ENCODE peak calls at places on chromosomes 6 and 20, in four cellular contexts. T, W, P and G are unnamed samples.

GRCh38 chr6:142914371-142914770 is 30.6 kb downstream of the HIVEP2 start:
- DNase-seq in T (no peak), W (no peak), P (no peak), G (no peak)

GRCh38 chr6:77264970-77265369 is 198.3 kb downstream of the HTR1B start:
- DNase-seq in T (no peak), W (no peak), P (no peak), G (no peak)

GRCh38 chr6:119482850-119483285 is 133.3 kb upstream of the MAN1A1 start:
- DNase-seq in T (no peak), W (no peak), P (no peak), G (no peak)

GRCh38 chr20:63290136-63290676 is 2.8 kb upstream of the COL20A1 start:
- DNase-seq in T (no peak), W (no peak), P (no peak), G (no peak)

GRCh38 chr20:44056010-44056698 is 130.8 kb downstream of the JPH2 start:
- DNase-seq in T (peak), W (no peak), P (peak), G (peak)

GRCh38 chr20:10986586-10986985 is 312.8 kb upstream of the JAG1 start:
- DNase-seq in T (no peak), W (no peak), P (no peak), G (no peak)

GRCh38 chr6:98641929-98642328 is 192.4 kb upstream of the POU3F2 start:
- DNase-seq in T (no peak), W (no peak), P (no peak), G (peak)

GRCh38 chr20:35618372-35619131 is 2.9 kb downstream of the SPAG4 start:
- DNase-seq in T (no peak), W (no peak), P (peak), G (no peak)

GRCh38 chr20:6940052-6940451 is 172.6 kb downstream of the BMP2 start:
- DNase-seq in T (peak), W (no peak), P (peak), G (peak)

GRCh38 chr6:150354754-150355571 is 13.8 kb upstream of the IYD start:
- DNase-seq in T (peak), W (no peak), P (no peak), G (no peak)

GRCh38 chr6:154143753-154144152 is 104.7 kb downstream of the OPRM1 start:
- DNase-seq in T (no peak), W (no peak), P (no peak), G (no peak)

GRCh38 chr20:10861619-10862018 is 187.8 kb upstream of the JAG1 start:
- DNase-seq in T (peak), W (no peak), P (no peak), G (peak)

GRCh38 chr6:104940881-104941693 is 15.8 kb upstream of the LIN28B start:
- DNase-seq in T (no peak), W (no peak), P (peak), G (peak)

GRCh38 chr6:65638047-65638831 is 68.8 kb downstream of the EYS start:
- DNase-seq in T (peak), W (no peak), P (peak), G (peak)

GRCh38 chr6:46130665-46131064 is 876 bp downstream of the ENPP4 start:
- DNase-seq in T (no peak), W (no peak), P (no peak), G (no peak)

GRCh38 chr20:5863040-5863811 is 87.1 kb downstream of the TRMT6 start:
- DNase-seq in T (no peak), W (no peak), P (no peak), G (no peak)

GRCh38 chr6:33606642-33607041 is 14.5 kb upstream of the ITPR3 start:
- DNase-seq in T (no peak), W (no peak), P (no peak), G (no peak)

GRCh38 chr20:24842591-24843442 is 106.3 kb upstream of the CST7 start:
- DNase-seq in T (no peak), W (peak), P (no peak), G (no peak)

GRCh38 chr6:152143359-152143758 is 335.9 kb downstream of the ESR1 start:
- DNase-seq in T (no peak), W (no peak), P (no peak), G (peak)

GRCh38 chr6:89048985-89049384 is 31.6 kb upstream of the PNRC1 start:
- DNase-seq in T (peak), W (no peak), P (no peak), G (no peak)

DNA sequence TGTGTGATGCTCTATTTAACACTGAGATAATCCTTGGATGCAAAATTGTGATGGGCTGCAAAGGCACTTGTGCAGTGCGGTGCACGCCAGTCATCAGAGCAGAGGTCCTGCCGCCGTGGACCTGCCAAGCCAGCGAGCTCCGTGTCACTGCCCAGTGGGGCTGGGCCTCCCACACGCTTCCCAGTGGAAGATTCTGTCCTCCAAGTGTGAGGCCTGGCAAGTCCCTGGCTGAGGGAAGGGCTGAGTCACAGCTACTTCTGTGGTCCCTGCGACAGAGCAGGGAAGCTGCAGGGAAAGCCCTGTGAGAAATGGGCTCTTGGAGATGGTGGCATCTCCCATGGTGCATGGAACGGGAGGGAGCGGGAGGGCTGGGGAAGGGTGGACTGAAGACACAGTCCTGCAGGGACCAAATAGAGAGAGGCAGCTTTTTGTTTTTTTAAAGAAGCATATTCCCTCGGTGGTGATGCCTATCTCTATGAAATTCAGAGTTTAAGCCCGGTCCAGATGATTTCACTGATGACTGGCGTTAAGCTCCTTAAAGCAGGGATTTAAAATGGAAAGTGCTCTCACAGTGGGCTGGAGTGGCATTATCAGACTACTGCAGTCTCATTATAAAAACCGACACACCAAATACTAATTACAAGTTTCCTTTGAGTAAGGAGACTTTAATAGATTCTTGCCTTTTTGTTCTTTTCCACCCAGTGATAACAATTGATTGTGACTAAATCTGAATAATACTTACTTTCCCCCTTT is 413.7 kb downstream of the QKI start:
- DNase-seq in T (no peak), W (no peak), P (no peak), G (no peak)
- TF ChIP-seq PBX3 in T (no peak), W (no peak), P (no peak), G (no peak)

GRCh38 chr6:163777706-163778105 is 363.2 kb downstream of the QKI start:
- DNase-seq in T (no peak), W (no peak), P (no peak), G (no peak)
- TF ChIP-seq PBX3 in T (no peak), W (no peak), P (no peak), G (no peak)

GRCh38 chr6:134686071-134686470 is 263.8 kb downstream of the ALDH8A1 start:
- DNase-seq in T (no peak), W (no peak), P (no peak), G (no peak)
- TF ChIP-seq PBX3 in T (no peak), W (no peak), P (no peak), G (no peak)

GRCh38 chr6:30163090-30163917 is at the start of gene TRIM15:
- DNase-seq in T (no peak), W (no peak), P (no peak), G (peak)
- TF ChIP-seq PBX3 in T (no peak), W (no peak), P (no peak), G (no peak)

GRCh38 chr20:47289989-47290388 is 66.5 kb downstream of the ZMYND8 start:
- DNase-seq in T (no peak), W (no peak), P (no peak), G (no peak)
- TF ChIP-seq PBX3 in T (no peak), W (no peak), P (no peak), G (no peak)

DNA sequence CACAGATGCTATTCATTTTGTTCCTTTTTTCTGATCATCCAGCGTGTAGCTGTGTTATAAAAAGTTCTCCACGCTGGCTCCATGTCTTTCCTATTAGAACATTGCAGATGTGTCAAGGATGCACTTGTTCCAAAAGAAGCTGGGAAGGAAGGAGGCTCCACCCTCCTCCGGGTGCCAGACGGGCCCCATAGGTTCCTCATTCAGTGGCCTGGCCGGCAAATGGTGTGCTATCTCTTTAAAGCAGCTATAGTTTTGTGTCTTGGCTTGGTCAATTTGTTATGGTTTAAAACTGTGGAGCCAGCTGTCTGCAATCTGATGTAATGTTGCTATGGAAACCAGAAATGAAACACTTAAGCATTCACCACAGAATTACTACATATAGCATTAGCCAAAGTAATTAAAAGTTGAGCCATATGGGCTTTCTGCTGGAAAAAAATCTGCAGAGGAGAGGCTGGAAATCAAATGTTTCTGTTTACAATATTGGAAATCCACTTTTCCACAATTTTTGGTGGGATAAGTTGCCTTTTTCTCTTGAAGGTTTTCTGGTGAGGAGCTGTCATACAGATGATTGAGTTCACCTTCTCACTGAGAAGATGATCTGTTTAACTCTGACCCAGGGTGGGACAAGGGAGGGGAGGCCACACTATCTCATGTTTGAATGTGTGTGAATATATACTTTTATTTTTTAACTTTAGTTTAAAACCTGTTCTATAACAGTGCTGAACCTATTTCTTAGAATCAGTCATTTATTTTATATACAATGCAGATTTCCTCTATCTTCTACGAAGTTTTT is 167.3 kb downstream of the SASH1 start:
- DNase-seq in T (peak), W (no peak), P (no peak), G (no peak)
- TF ChIP-seq PBX3 in T (no peak), W (no peak), P (peak), G (no peak)

GRCh38 chr6:97195117-97195516 is 87.9 kb downstream of the MMS22L start:
- DNase-seq in T (no peak), W (no peak), P (no peak), G (no peak)

GRCh38 chr6:97203343-97203742 is 79.7 kb downstream of the MMS22L start:
- DNase-seq in T (no peak), W (no peak), P (peak), G (no peak)

GRCh38 chr6:97198181-97198580 is 84.8 kb downstream of the MMS22L start:
- DNase-seq in T (no peak), W (no peak), P (no peak), G (no peak)
- TF ChIP-seq PBX3 in T (no peak), W (no peak), P (no peak), G (no peak)

GRCh38 chr20:50289581-50289980 is 99.0 kb downstream of the CEBPB start:
- DNase-seq in T (no peak), W (no peak), P (no peak), G (no peak)

GRCh38 chr20:50288128-50288623 is 97.5 kb downstream of the CEBPB start:
- DNase-seq in T (no peak), W (no peak), P (no peak), G (no peak)

GRCh38 chr20:50292324-50293243 is 102.0 kb downstream of the CEBPB start:
- DNase-seq in T (peak), W (no peak), P (no peak), G (peak)

GRCh38 chr20:50291428-50292323 is 101.0 kb downstream of the CEBPB start:
- DNase-seq in T (no peak), W (no peak), P (no peak), G (no peak)

GRCh38 chr20:50290815-50291214 is 100.2 kb downstream of the CEBPB start:
- DNase-seq in T (no peak), W (no peak), P (no peak), G (no peak)
- TF ChIP-seq PBX3 in T (no peak), W (no peak), P (no peak), G (no peak)

GRCh38 chr6:50116797-50117542 is 67.2 kb upstream of the DEFB112 start:
- DNase-seq in T (no peak), W (no peak), P (no peak), G (no peak)
- TF ChIP-seq PBX3 in T (no peak), W (no peak), P (no peak), G (no peak)